ENCODE peak calls at places on chromosomes 13 and 19, in ten cellular contexts. One of them, this sample, is unnamed.

GRCh38 chr13:73254827-73255226 is 196.0 kb downstream of the KLF5 start:
- DNase-seq in mammary epithelial cell: peak
- DNase-seq in A673: no peak
- DNase-seq in Calu3: no peak
- DNase-seq in WTC11: no peak
- DNase-seq in PC-3: peak
- DNase-seq in cardiac muscle cell: no peak
- DNase-seq in body of pancreas: no peak
- DNase-seq in tibial nerve: no peak
- DNase-seq in endothelial cell: no peak
- DNase-seq in this sample: no peak

GRCh38 chr13:76148374-76148773 is 512.2 kb downstream of the LMO7 start:
- DNase-seq in mammary epithelial cell: no peak
- DNase-seq in A673: no peak
- DNase-seq in Calu3: no peak
- DNase-seq in WTC11: no peak
- DNase-seq in PC-3: peak
- DNase-seq in cardiac muscle cell: no peak
- DNase-seq in body of pancreas: no peak
- DNase-seq in tibial nerve: no peak
- DNase-seq in endothelial cell: no peak
- DNase-seq in this sample: no peak

GRCh38 chr19:37079238-37079637 is 1.0 kb downstream of the ZNF420 start:
- DNase-seq in mammary epithelial cell: peak
- DNase-seq in A673: no peak
- DNase-seq in Calu3: no peak
- DNase-seq in WTC11: no peak
- DNase-seq in PC-3: no peak
- DNase-seq in cardiac muscle cell: no peak
- DNase-seq in body of pancreas: no peak
- DNase-seq in tibial nerve: no peak
- DNase-seq in endothelial cell: no peak
- DNase-seq in this sample: no peak

GRCh38 chr13:33743438-33744368 is 74.2 kb upstream of the RFC3 start:
- DNase-seq in mammary epithelial cell: no peak
- DNase-seq in A673: no peak
- DNase-seq in Calu3: no peak
- DNase-seq in WTC11: no peak
- DNase-seq in PC-3: no peak
- DNase-seq in cardiac muscle cell: peak
- DNase-seq in body of pancreas: no peak
- DNase-seq in tibial nerve: no peak
- DNase-seq in endothelial cell: no peak
- DNase-seq in this sample: no peak

GRCh38 chr19:35023428-35023827 is 6.8 kb upstream of the SCN1B start:
- DNase-seq in mammary epithelial cell: no peak
- DNase-seq in A673: no peak
- DNase-seq in Calu3: no peak
- DNase-seq in WTC11: no peak
- DNase-seq in PC-3: no peak
- DNase-seq in cardiac muscle cell: no peak
- DNase-seq in body of pancreas: no peak
- DNase-seq in tibial nerve: no peak
- DNase-seq in endothelial cell: no peak
- DNase-seq in this sample: no peak

GRCh38 chr13:77860621-77861020 is 58.0 kb downstream of the EDNRB start:
- DNase-seq in mammary epithelial cell: no peak
- DNase-seq in A673: peak
- DNase-seq in Calu3: no peak
- DNase-seq in WTC11: no peak
- DNase-seq in PC-3: peak
- DNase-seq in cardiac muscle cell: peak
- DNase-seq in body of pancreas: no peak
- DNase-seq in tibial nerve: no peak
- DNase-seq in endothelial cell: no peak
- DNase-seq in this sample: no peak

GRCh38 chr13:101455863-101456262 is 3.4 kb downstream of the ITGBL1 start:
- DNase-seq in mammary epithelial cell: peak
- DNase-seq in A673: no peak
- DNase-seq in Calu3: no peak
- DNase-seq in WTC11: no peak
- DNase-seq in PC-3: peak
- DNase-seq in cardiac muscle cell: peak
- DNase-seq in body of pancreas: no peak
- DNase-seq in tibial nerve: no peak
- DNase-seq in endothelial cell: no peak
- DNase-seq in this sample: no peak

GRCh38 chr19:31264379-31264778 is 84.9 kb downstream of the TSHZ3 start:
- DNase-seq in mammary epithelial cell: no peak
- DNase-seq in A673: no peak
- DNase-seq in Calu3: no peak
- DNase-seq in WTC11: no peak
- DNase-seq in PC-3: no peak
- DNase-seq in cardiac muscle cell: no peak
- DNase-seq in body of pancreas: no peak
- DNase-seq in tibial nerve: no peak
- DNase-seq in endothelial cell: no peak
- DNase-seq in this sample: no peak

DNA sequence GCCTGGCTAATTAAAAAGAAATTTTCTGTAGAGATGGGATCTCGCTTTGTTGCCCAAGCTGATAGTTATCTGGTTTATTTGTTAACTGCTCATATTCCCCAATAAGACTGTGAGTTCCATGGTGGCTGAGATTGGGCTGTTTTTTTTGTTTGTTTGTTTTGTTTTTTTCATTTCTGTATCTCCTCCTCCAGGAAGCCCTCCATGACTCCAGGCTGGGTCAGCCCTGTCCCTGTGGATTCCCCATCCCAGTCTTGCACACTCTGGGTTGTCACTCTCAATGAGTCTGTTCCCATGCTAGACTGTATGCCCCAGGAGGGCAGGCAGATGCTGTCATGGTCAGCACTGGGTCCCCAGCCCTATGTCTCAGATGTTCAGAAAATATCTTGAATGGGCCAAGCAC is 2.9 kb downstream of the EML2 start:
- DNase-seq in mammary epithelial cell: no peak
- DNase-seq in A673: no peak
- DNase-seq in Calu3: no peak
- DNase-seq in WTC11: no peak
- DNase-seq in PC-3: no peak
- DNase-seq in cardiac muscle cell: no peak
- DNase-seq in body of pancreas: no peak
- DNase-seq in tibial nerve: no peak
- DNase-seq in endothelial cell: no peak
- DNase-seq in this sample: no peak
- TF ChIP-seq CTCF in mammary epithelial cell: no peak
- TF ChIP-seq CTCF in A673: no peak
- TF ChIP-seq CTCF in Calu3: no peak
- TF ChIP-seq CTCF in WTC11: no peak
- TF ChIP-seq CTCF in PC-3: no peak
- TF ChIP-seq CTCF in cardiac muscle cell: no peak
- TF ChIP-seq CTCF in body of pancreas: no peak
- TF ChIP-seq CTCF in tibial nerve: no peak
- TF ChIP-seq CTCF in endothelial cell: no peak
- TF ChIP-seq CTCF in this sample: no peak

DNA sequence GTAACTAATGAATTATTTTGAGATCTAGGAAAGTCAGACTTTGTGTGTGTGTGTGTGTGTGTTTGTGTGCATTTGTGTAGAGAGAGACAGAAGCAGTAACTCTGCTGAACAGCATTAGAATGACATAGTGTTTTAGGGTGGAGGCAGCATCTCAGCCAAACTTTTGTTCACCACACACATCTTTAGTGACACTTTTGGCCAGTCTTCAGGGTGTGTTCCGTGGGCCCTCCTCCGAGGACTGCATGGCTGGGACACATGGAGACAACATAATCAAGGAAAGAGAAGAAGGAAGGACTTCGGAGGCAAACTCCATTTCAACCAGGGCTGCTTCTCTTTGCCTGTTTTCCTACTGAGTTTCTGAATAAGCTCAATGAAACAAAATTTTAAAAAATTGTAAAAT is 205.1 kb downstream of the LHFPL6 start:
- DNase-seq in mammary epithelial cell: no peak
- DNase-seq in A673: no peak
- DNase-seq in Calu3: no peak
- DNase-seq in WTC11: no peak
- DNase-seq in PC-3: no peak
- DNase-seq in cardiac muscle cell: no peak
- DNase-seq in body of pancreas: no peak
- DNase-seq in tibial nerve: no peak
- DNase-seq in endothelial cell: no peak
- DNase-seq in this sample: no peak
- TF ChIP-seq CTCF in mammary epithelial cell: no peak
- TF ChIP-seq CTCF in A673: no peak
- TF ChIP-seq CTCF in Calu3: no peak
- TF ChIP-seq CTCF in WTC11: no peak
- TF ChIP-seq CTCF in PC-3: no peak
- TF ChIP-seq CTCF in cardiac muscle cell: no peak
- TF ChIP-seq CTCF in body of pancreas: no peak
- TF ChIP-seq CTCF in tibial nerve: no peak
- TF ChIP-seq CTCF in endothelial cell: no peak
- TF ChIP-seq CTCF in this sample: no peak

DNA sequence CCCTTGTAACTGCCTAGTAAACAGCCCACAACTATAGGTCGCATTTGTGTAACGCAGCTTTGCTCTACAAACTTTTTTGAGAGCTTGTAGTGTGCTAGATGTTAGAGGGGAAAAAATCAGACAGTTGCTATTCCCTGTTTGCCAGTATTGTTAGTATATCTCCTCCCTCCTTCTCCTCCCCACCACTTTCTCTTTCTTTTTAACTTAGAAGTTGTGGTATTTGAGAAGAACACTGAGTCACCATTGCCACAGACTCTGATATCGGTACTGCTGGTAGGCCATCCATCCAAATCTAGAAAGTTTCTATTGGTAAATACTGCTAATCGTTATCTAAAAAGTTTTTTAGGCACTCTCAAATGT is 661 bp downstream of the POMP start:
- DNase-seq in mammary epithelial cell: peak
- DNase-seq in A673: no peak
- DNase-seq in Calu3: no peak
- DNase-seq in WTC11: no peak
- DNase-seq in PC-3: peak
- DNase-seq in cardiac muscle cell: peak
- DNase-seq in body of pancreas: no peak
- DNase-seq in tibial nerve: no peak
- DNase-seq in endothelial cell: no peak
- DNase-seq in this sample: no peak
- TF ChIP-seq CTCF in mammary epithelial cell: no peak
- TF ChIP-seq CTCF in A673: no peak
- TF ChIP-seq CTCF in Calu3: no peak
- TF ChIP-seq CTCF in WTC11: no peak
- TF ChIP-seq CTCF in PC-3: no peak
- TF ChIP-seq CTCF in cardiac muscle cell: no peak
- TF ChIP-seq CTCF in body of pancreas: no peak
- TF ChIP-seq CTCF in tibial nerve: no peak
- TF ChIP-seq CTCF in endothelial cell: no peak
- TF ChIP-seq CTCF in this sample: no peak

GRCh38 chr13:57925250-57925649 is 293.7 kb downstream of the PCDH17 start:
- DNase-seq in mammary epithelial cell: no peak
- DNase-seq in A673: no peak
- DNase-seq in Calu3: no peak
- DNase-seq in WTC11: no peak
- DNase-seq in PC-3: peak
- DNase-seq in cardiac muscle cell: no peak
- DNase-seq in body of pancreas: no peak
- DNase-seq in tibial nerve: no peak
- DNase-seq in endothelial cell: no peak
- DNase-seq in this sample: no peak
- TF ChIP-seq CTCF in mammary epithelial cell: no peak
- TF ChIP-seq CTCF in A673: peak
- TF ChIP-seq CTCF in Calu3: no peak
- TF ChIP-seq CTCF in WTC11: no peak
- TF ChIP-seq CTCF in PC-3: no peak
- TF ChIP-seq CTCF in cardiac muscle cell: no peak
- TF ChIP-seq CTCF in body of pancreas: no peak
- TF ChIP-seq CTCF in tibial nerve: no peak
- TF ChIP-seq CTCF in endothelial cell: no peak
- TF ChIP-seq CTCF in this sample: no peak

DNA sequence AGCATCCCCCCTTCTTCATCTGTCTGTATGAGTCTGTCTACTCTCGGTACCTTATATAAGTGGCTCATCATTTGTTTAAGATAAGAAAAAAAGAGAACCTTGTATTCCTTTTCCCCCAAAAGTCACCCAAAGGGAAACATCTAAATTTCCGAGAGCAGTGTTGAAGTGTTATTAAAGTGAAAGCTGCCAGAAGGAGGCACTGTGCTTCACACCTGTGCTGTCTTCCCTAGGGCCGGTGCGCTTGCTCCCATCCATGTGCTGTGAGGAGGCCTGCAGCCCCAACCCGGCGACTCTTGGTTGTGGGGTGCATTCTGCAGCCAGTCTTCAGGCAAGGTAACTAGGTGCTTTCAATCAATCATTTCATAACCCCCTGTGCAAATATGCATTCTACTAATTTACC is 97.5 kb downstream of the TNFRSF19 start:
- DNase-seq in mammary epithelial cell: no peak
- DNase-seq in A673: no peak
- DNase-seq in Calu3: no peak
- DNase-seq in WTC11: peak
- DNase-seq in PC-3: no peak
- DNase-seq in cardiac muscle cell: no peak
- DNase-seq in body of pancreas: no peak
- DNase-seq in tibial nerve: no peak
- DNase-seq in endothelial cell: no peak
- DNase-seq in this sample: no peak
- TF ChIP-seq CTCF in mammary epithelial cell: no peak
- TF ChIP-seq CTCF in A673: peak
- TF ChIP-seq CTCF in Calu3: no peak
- TF ChIP-seq CTCF in WTC11: no peak
- TF ChIP-seq CTCF in PC-3: peak
- TF ChIP-seq CTCF in cardiac muscle cell: no peak
- TF ChIP-seq CTCF in body of pancreas: no peak
- TF ChIP-seq CTCF in tibial nerve: no peak
- TF ChIP-seq CTCF in endothelial cell: no peak
- TF ChIP-seq CTCF in this sample: peak

This sample was measured in progenitor cell of endocrine pancreas.